ENCODE peak calls at places on chromosome 4, in seven cellular contexts. O is fibroblast of lung, V is ovary, Q is esophagus squamous epithelium, H is heart left ventricle, P is adrenal gland, T is BJ. K is an unnamed sample.

GRCh38 chr4:175459571-175459970 is 352.5 kb downstream of the GPM6A start:
- DNase-seq in P (no peak), T (no peak), H (no peak), O (peak), V (no peak), Q (no peak), K (no peak)

GRCh38 chr4:83170952-83171399 is 56.4 kb upstream of the PLAC8 start:
- DNase-seq in T (no peak), P (no peak), V (no peak), H (no peak), Q (no peak), O (no peak), K (no peak)

GRCh38 chr4:40718571-40718970 is 31.2 kb upstream of the NSUN7 start:
- DNase-seq in Q (no peak), P (no peak), V (no peak), H (no peak), O (no peak), T (no peak), K (no peak)

GRCh38 chr4:142367326-142368188 is 478.5 kb downstream of the INPP4B start:
- DNase-seq in T (no peak), V (no peak), H (no peak), Q (no peak), O (no peak), P (no peak), K (no peak)

GRCh38 chr4:19577121-19577520 is 674.6 kb upstream of the SLIT2 start:
- DNase-seq in P (no peak), Q (no peak), O (peak), T (peak), V (no peak), H (no peak), K (no peak)

GRCh38 chr4:77699731-77700210 is 94.2 kb downstream of the CXCL13 start:
- DNase-seq in H (no peak), O (peak), Q (no peak), V (no peak), T (peak), P (no peak), K (peak)

GRCh38 chr4:6942238-6942800 is 32.7 kb downstream of the TBC1D14 start:
- DNase-seq in P (no peak), H (no peak), V (no peak), T (peak), Q (no peak), O (peak), K (peak)

GRCh38 chr4:76943129-76943620 is 6.4 kb upstream of the SEPTIN11 start:
- DNase-seq in Q (no peak), P (no peak), H (no peak), V (no peak), O (peak), T (no peak), K (no peak)

GRCh38 chr4:161133877-161134276 is 1029.9 kb downstream of the FSTL5 start:
- DNase-seq in O (no peak), V (no peak), P (no peak), Q (no peak), T (no peak), H (no peak), K (no peak)

GRCh38 chr4:110515676-110516075 is 39.7 kb downstream of the ENPEP start:
- DNase-seq in V (no peak), H (no peak), Q (no peak), O (no peak), T (no peak), P (no peak), K (no peak)

GRCh38 chr4:1166509-1167243 is 5.7 kb downstream of the SPON2 start:
- DNase-seq in Q (no peak), V (no peak), H (no peak), T (no peak), O (no peak), P (no peak), K (no peak)

GRCh38 chr4:112348488-112349158 is 51.5 kb downstream of the ALPK1 start:
- DNase-seq in H (peak), V (no peak), P (peak), Q (no peak), O (peak), T (peak), K (peak)

GRCh38 chr4:77179512-77179911 is 22.5 kb downstream of the CCNG2 start:
- DNase-seq in O (no peak), Q (no peak), T (no peak), H (no peak), P (no peak), V (no peak), K (no peak)

GRCh38 chr4:147822128-147822527 is 90.2 kb downstream of the ARHGAP10 start:
- DNase-seq in V (peak), H (peak), P (peak), O (peak), Q (no peak), T (no peak), K (no peak)

GRCh38 chr4:905485-906214 is 26.5 kb downstream of the GAK start:
- DNase-seq in Q (no peak), T (no peak), P (no peak), V (no peak), H (peak), O (no peak), K (no peak)

GRCh38 chr4:121227254-121227867 is 63.2 kb upstream of the TNIP3 start:
- DNase-seq in V (no peak), Q (no peak), H (no peak), T (no peak), P (no peak), O (no peak), K (no peak)

GRCh38 chr4:7699040-7699439 is 240.6 kb downstream of the AFAP1 start:
- DNase-seq in V (peak), Q (no peak), O (peak), P (no peak), H (no peak), T (peak), K (peak)

GRCh38 chr4:178937130-178937529 is 1494.9 kb upstream of the AGA start:
- DNase-seq in P (no peak), V (no peak), O (peak), Q (no peak), H (no peak), T (no peak), K (no peak)

GRCh38 chr4:169663894-169664293 is 43.5 kb downstream of the CLCN3 start:
- DNase-seq in V (no peak), H (no peak), O (peak), Q (no peak), T (no peak), P (no peak), K (no peak)

GRCh38 chr4:101818362-101818761 is 27.8 kb downstream of the BANK1 start:
- DNase-seq in T (peak), Q (no peak), P (no peak), V (no peak), O (peak), H (no peak), K (no peak)

GRCh38 chr4:112589207-112589606 is 47.5 kb downstream of the ZGRF1 start:
- DNase-seq in P (no peak), H (no peak), O (peak), V (no peak), T (peak), Q (no peak), K (peak)

GRCh38 chr4:182143086-182143821 is 99.9 kb upstream of the TENM3 start:
- DNase-seq in Q (no peak), H (no peak), P (peak), O (peak), V (peak), T (no peak), K (no peak)

GRCh38 chr4:57110635-57111546 is 706 bp upstream of the IGFBP7 start:
- DNase-seq in P (peak), T (peak), H (peak), V (peak), O (peak), Q (no peak), K (no peak)

DNA sequence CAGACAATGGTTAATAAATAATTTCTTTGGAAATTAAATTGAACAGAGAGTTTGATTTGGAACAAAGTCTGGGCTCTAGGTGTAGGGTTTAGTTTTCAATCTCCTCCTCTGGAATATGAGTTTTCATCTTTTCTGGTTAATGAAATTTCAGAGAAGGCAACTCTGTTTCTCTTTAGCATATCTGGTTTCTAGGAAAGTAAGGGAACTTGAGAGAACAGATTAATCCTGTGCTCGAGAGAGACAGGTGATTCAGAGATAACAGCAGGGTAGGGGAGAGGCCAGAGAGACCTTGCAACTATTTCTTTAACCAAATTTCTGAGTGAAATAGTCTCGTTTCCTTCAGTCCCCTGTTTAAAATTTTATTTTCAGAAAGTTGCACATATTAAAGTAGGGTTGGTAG is 275.4 kb downstream of the GALNTL6 start:
- DNase-seq in P (no peak), V (no peak), T (no peak), O (no peak), H (no peak), Q (no peak), K (no peak)
- TF ChIP-seq CTCF in P (no peak), V (no peak), T (no peak), O (no peak), H (no peak), Q (no peak), K (no peak)

DNA sequence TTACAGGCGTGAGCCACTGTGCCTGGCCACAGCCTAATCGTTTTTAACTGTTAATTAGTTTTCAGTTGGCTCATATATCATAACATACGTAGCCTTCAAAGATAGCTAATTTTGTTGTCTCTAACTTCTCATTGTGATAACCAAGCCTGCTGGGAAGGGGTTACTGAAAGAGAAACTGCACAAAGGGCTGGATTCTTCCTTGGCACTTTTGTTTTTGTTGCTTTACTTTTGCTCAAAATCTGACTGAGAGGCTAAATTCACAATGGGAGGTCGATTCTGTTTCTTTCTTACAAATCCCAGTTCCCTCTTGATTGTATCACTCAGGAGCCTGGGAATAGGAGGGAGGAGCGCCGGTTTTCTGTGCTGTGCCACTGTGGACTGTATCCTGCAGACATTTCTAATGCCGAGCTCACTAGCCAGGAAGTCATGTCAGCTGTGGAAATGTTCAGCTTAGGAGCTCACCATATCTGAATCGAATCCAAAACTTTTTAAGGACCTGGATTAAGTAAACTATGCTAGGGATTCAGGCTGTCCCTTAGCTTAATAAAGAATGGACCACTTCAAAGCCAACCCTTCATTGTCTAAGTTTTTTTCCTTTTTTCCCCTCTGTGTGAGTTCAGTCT is 120.5 kb upstream of the FAT1 start:
- DNase-seq in P (no peak), H (no peak), Q (no peak), V (peak), O (peak), T (no peak), K (no peak)
- H3K4me3 ChIP-seq in P (peak), H (no peak), Q (peak), V (peak), O (peak), T (peak), K (peak)

DNA sequence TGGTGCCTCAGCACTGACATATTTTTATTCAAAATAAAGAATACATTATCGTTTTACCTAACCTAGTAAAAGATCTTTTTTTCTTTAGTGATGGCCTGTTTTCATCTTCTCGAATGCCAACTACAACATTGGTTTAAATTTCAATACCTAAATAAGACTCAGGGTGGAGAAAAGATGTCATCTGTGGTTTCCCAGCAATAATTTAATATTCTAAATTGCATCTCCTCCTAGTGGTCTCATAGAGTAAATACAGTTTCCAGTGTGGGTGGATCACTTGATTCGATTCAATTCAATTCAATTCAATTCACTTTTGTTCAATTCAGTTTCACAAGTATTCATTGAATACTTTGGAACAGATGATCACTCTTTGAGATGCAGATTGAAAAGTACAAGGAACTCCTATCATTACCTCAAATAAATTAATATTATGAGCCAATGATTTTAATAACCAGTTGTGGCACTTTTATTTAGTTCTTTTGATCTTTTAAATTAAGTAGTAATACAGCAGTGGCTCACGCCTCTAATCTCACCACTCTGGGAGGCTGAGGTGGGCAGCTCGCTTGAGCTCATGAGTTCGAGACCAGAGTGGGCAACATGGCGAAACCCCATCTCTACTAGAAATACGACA is 427.2 kb downstream of the FAT4 start:
- DNase-seq in T (no peak), O (peak), Q (no peak), V (no peak), P (no peak), H (no peak), K (no peak)
- TF ChIP-seq CTCF in T (peak), O (peak), Q (peak), V (no peak), P (peak), H (peak), K (peak)

DNA sequence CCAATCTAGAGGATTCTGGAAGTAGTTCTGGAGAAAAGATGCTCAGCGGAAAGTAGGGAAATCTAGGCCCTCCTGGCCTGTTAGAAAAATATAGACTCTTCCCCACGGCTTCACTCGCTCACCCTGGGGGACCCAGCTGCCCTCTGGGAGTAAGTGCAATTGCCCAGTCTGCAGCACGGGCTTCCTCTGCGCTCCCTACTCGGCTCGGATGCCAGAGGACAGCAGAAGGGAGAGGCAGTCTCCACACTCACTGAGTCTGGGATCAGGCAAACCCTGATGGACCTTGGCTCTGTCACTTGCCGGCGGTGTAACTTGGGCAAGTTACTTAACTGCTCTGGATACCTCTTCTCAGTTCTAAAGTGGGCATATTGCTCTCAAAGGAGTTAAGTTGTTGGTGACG is 2.1 kb downstream of the SHISA3 start:
- DNase-seq in T (no peak), H (no peak), O (no peak), V (no peak), P (no peak), Q (no peak), K (no peak)
- H3K4me3 ChIP-seq in T (no peak), H (no peak), O (no peak), V (no peak), P (peak), Q (peak), K (no peak)

GRCh38 chr4:173013232-173013932 is 155.2 kb upstream of the GALNT7 start:
- DNase-seq in P (peak), H (no peak), Q (no peak), O (peak), T (no peak), V (peak), K (no peak)
- TF ChIP-seq CTCF in P (peak), H (peak), Q (peak), O (peak), T (peak), V (peak), K (peak)

K was measured in HFF-Myc.